ENCODE peak calls at places on chromosome 5, in ten cellular contexts. F is cardiac fibroblast, O is tibial nerve, E is uterus, J is left ventricle myocardium inferior, A is neural progenitor cell, K is GM06990, D is kidney epithelial cell, Y is stomach, I is dorsolateral prefrontal cortex. N is an unnamed sample.

GRCh38 chr5:8005416-8005815 is 136.5 kb downstream of the MTRR start:
- DNase-seq in F (no peak), E (no peak), J (no peak), A (no peak), K (no peak), Y (no peak), O (no peak), I (no peak), D (no peak), N (no peak)

GRCh38 chr5:175335691-175336090 is 108.3 kb downstream of the DRD1 start:
- DNase-seq in D (peak), A (no peak), J (no peak), O (no peak), K (no peak), E (no peak), F (no peak), I (no peak), Y (no peak), N (no peak)

GRCh38 chr5:54390015-54390414 is 65.5 kb upstream of the HSPB3 start:
- DNase-seq in K (no peak), O (no peak), Y (no peak), I (no peak), F (peak), D (peak), J (no peak), A (no peak), E (no peak), N (peak)

GRCh38 chr5:7078901-7079300 is 317.0 kb upstream of the ADCY2 start:
- DNase-seq in I (no peak), J (no peak), F (no peak), E (no peak), O (no peak), K (no peak), D (no peak), Y (no peak), A (peak), N (no peak)

GRCh38 chr5:6193315-6193714 is 185.0 kb downstream of the MED10 start:
- DNase-seq in I (no peak), O (no peak), F (no peak), A (no peak), E (no peak), J (no peak), D (no peak), Y (no peak), K (no peak), N (no peak)

GRCh38 chr5:176596689-176597416 is 13.1 kb downstream of the GPRIN1 start:
- DNase-seq in O (no peak), Y (peak), J (peak), I (no peak), A (peak), E (no peak), K (peak), F (peak), D (no peak), N (peak)

GRCh38 chr5:167786871-167787568 is 504.4 kb upstream of the WWC1 start:
- DNase-seq in F (no peak), O (no peak), I (no peak), K (no peak), A (no peak), J (no peak), D (no peak), E (no peak), Y (no peak), N (no peak)

GRCh38 chr5:125367702-125368101 is 621.3 kb upstream of the ZNF608 start:
- DNase-seq in D (no peak), O (no peak), E (no peak), I (no peak), F (peak), J (no peak), A (no peak), K (no peak), Y (no peak), N (no peak)

GRCh38 chr5:115170128-115170923 is 618 bp upstream of the TRIM36 start:
- DNase-seq in I (no peak), D (no peak), F (no peak), K (no peak), J (no peak), Y (no peak), O (no peak), E (no peak), A (peak), N (peak)

GRCh38 chr5:16759147-16759800 is 142.5 kb upstream of the RETREG1 start:
- DNase-seq in K (no peak), I (no peak), E (no peak), D (no peak), F (no peak), J (no peak), O (no peak), Y (peak), A (no peak), N (no peak)

GRCh38 chr5:180487556-180487955 is 6.6 kb upstream of the CNOT6 start:
- DNase-seq in D (no peak), K (no peak), J (no peak), A (no peak), O (no peak), I (no peak), E (no peak), F (no peak), Y (no peak), N (no peak)

GRCh38 chr5:66882592-66883227 is 286.5 kb downstream of the MAST4 start:
- DNase-seq in E (no peak), Y (no peak), K (no peak), O (no peak), I (no peak), D (no peak), A (no peak), F (peak), J (no peak), N (peak)
- H3K4me3 ChIP-seq in E (no peak), Y (no peak), K (no peak), O (no peak), I (no peak), D (no peak), A (no peak), F (no peak), J (no peak), N (no peak)

GRCh38 chr5:142598338-142598700 is 87.6 kb downstream of the FGF1 start:
- DNase-seq in F (no peak), J (no peak), I (no peak), D (no peak), A (no peak), E (no peak), Y (no peak), K (no peak), O (no peak), N (no peak)

GRCh38 chr5:142600092-142600491 is 85.8 kb downstream of the FGF1 start:
- DNase-seq in O (no peak), F (no peak), D (no peak), Y (no peak), I (no peak), A (no peak), K (no peak), J (no peak), E (no peak), N (no peak)

GRCh38 chr5:142600611-142601360 is 85.1 kb downstream of the FGF1 start:
- DNase-seq in O (peak), F (peak), A (no peak), E (peak), Y (peak), I (no peak), D (no peak), K (no peak), J (peak), N (peak)

GRCh38 chr5:142602720-142603245 is 83.1 kb downstream of the FGF1 start:
- DNase-seq in Y (no peak), K (no peak), D (no peak), E (no peak), I (no peak), J (no peak), A (no peak), F (peak), O (no peak), N (no peak)

DNA sequence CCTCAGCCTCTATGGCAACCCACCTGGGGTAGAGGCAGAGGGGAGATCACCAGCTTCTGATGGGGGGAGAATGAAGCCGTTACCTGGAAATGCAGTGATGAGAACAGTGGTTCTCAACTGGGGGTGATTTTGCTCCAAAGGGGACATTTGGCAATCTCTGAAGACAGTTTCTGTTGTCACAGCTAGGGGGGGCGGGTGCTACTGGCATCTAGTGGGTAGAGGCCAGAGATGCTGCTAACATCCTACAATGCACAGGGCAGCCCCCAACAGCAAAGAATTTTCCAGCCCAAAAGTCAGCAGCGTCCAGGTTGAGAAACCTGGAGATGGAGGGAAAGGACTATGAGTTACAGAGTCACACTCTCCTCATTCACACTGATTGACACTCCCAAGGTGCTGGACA is 84.5 kb downstream of the FGF1 start:
- DNase-seq in E (no peak), F (peak), Y (no peak), O (no peak), K (no peak), I (no peak), D (no peak), J (no peak), A (peak), N (no peak)
- TF ChIP-seq CTCF in E (no peak), F (peak), Y (no peak), O (no peak), K (peak), I (peak), D (peak), J (peak), A (peak), N (peak)

GRCh38 chr5:148831590-148832565 is 5.5 kb downstream of the ADRB2 start:
- DNase-seq in F (no peak), O (no peak), A (no peak), J (no peak), I (no peak), D (no peak), E (no peak), K (peak), Y (no peak), N (no peak)
- H3K4me3 ChIP-seq in F (no peak), O (no peak), A (no peak), J (peak), I (peak), D (no peak), E (no peak), K (no peak), Y (peak), N (no peak)

DNA sequence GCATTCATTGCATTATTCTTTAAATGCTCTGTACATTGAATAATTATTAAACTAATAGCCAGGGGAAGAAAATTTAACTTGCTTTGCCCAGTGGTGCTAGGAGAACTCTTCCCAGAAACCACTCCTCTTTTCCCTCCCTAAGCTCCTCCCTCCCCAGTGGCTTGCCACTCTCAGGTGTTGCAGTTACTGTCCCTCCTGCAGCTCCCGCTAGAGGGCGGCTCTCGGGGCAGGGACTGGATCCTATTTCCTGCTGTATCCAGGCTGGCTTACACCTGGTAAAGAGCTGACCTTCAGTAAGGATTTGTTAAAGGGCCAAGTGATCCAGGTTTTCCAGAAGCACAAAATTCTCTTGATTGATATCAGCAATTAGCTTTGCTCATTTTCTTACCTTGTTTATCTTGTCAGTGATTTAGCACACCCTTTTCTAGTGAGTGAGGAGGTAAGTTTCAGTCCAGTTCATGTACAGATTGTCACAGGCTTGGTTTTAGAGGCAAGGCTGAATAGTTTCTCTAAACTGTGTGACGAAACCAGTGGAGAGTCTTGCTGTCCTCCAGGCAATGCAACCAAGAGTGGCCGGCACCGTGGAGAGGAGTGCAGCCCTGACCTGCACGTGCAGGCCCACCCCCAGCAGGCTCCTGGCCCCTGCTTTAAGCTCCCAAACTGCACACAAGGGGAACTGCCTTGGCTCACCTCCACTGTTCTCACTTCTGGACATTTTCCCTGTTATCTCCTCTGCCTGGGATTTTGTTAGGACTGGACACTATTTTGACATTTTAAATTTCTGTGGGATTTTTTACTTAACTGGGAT is 423.8 kb downstream of the SPOCK1 start:
- DNase-seq in Y (peak), K (peak), A (peak), J (peak), O (no peak), D (no peak), I (no peak), F (peak), E (peak), N (peak)
- TF ChIP-seq CTCF in Y (peak), K (peak), A (peak), J (peak), O (no peak), D (peak), I (no peak), F (peak), E (peak), N (peak)

DNA sequence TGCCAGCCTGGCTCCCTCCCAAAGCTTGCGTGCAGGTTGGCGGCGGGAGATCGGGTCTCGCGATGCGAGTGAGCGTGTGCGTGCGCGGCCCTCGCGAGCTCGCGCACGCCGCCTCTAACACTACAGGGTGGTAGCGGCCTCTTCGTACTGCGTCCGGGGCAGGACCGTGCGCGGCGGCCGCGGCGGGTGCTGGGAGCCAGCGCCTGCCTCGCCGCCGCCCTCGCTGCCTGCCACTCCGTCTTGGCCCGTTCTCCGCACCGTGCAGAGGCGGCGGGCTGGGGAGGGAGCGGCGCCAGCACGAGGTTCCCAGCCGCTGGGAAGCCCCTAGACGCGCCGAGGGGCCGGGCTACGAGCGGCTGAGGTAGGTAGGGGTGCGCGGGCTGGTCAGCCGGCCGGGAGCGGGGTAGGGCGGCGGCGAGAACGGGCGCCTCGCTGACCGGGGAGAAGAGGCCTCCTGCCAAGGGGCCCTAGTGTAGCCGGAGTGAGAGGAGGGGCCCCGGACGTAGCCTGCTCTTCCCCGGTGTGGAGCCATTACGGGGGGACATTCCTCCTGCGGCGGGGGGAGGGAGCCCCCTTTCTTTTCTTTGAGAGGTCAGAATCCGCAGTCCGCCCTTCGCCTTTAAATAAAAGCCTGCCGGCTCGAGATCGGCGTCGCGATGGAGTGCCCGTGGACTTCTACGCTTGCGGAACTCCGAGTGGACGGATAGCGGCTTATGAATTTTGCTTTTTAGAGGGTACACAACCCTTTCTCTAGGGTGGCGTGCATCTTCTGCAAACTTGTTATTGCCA is at the start of gene C5orf24:
- DNase-seq in I (peak), A (peak), F (peak), K (peak), O (peak), J (peak), Y (peak), D (peak), E (peak), N (peak)
- H3K4me3 ChIP-seq in I (peak), A (peak), F (peak), K (peak), O (peak), J (peak), Y (peak), D (peak), E (peak), N (peak)